ENCODE peak calls at places on chromosomes 5 and 9, in six cellular contexts. B, Q, C, U, X and G are unnamed samples.

GRCh38 chr5:115503420-115503819 is 41.2 kb downstream of the FEM1C start:
- DNase-seq in B (no peak), Q (no peak), C (no peak), U (no peak), X (no peak), G (no peak)

GRCh38 chr9:81871695-81872094 is 56.5 kb upstream of the SPATA31D4 start:
- DNase-seq in B (no peak), Q (no peak), C (peak), U (peak), X (no peak), G (no peak)

GRCh38 chr9:121720311-121720991 is 69.0 kb downstream of the DAB2IP start:
- DNase-seq in B (no peak), Q (no peak), C (peak), U (no peak), X (no peak), G (no peak)

GRCh38 chr5:14507156-14507941 is 74.2 kb upstream of the OTULINL start:
- DNase-seq in B (no peak), Q (no peak), C (no peak), U (no peak), X (no peak), G (no peak)

GRCh38 chr9:592225-592624 is 249.3 kb upstream of the DMRT1 start:
- DNase-seq in B (no peak), Q (no peak), C (no peak), U (no peak), X (no peak), G (no peak)

GRCh38 chr5:170297589-170298462 is at the start of gene LCP2:
- DNase-seq in B (peak), Q (peak), C (peak), U (no peak), X (no peak), G (no peak)

GRCh38 chr5:15887072-15887471 is 292.5 kb downstream of the MARCHF11 start:
- DNase-seq in B (no peak), Q (no peak), C (no peak), U (no peak), X (no peak), G (no peak)

GRCh38 chr5:50325237-50325832 is 115.8 kb downstream of the EMB start:
- DNase-seq in B (no peak), Q (peak), C (peak), U (no peak), X (no peak), G (no peak)

GRCh38 chr5:168086736-168087135 is 204.7 kb upstream of the WWC1 start:
- DNase-seq in B (no peak), Q (no peak), C (no peak), U (no peak), X (no peak), G (no peak)

GRCh38 chr9:97425992-97426336 is 14.1 kb downstream of the TDRD7 start:
- DNase-seq in B (no peak), Q (no peak), C (peak), U (no peak), X (no peak), G (no peak)

GRCh38 chr9:124264812-124265211 is 7.1 kb downstream of the NEK6 start:
- DNase-seq in B (no peak), Q (peak), C (peak), U (no peak), X (no peak), G (no peak)

GRCh38 chr5:126354012-126354856 is 69.0 kb upstream of the GRAMD2B start:
- DNase-seq in B (no peak), Q (peak), C (peak), U (peak), X (no peak), G (no peak)